ENCODE peak calls at places on chromosomes 16 and 17, in eight cellular contexts. Q, F, R, H, B, Y, X and J are unnamed samples.

GRCh38 chr16:79593074-79593531 is 7.4 kb downstream of the MAF start:
- DNase-seq in Q (no peak), F (no peak), R (no peak), H (no peak), B (no peak), Y (no peak), X (no peak), J (peak; percentile 33)

GRCh38 chr17:78839173-78839761 is 1.3 kb downstream of the USP36 start:
- DNase-seq in Q (peak; percentile 76), F (peak; percentile 52), R (peak; percentile 86), H (no peak), B (no peak), Y (no peak), X (no peak), J (peak; percentile 36)

GRCh38 chr16:76278976-76279375 is 1.8 kb downstream of the CNTNAP4 start:
- DNase-seq in Q (no peak), F (no peak), R (peak; percentile 5), H (no peak), B (no peak), Y (no peak), X (no peak), J (no peak)

GRCh38 chr17:33049781-33050414 is 58.3 kb downstream of the SPACA3 start:
- DNase-seq in Q (peak; percentile 23), F (peak; percentile 56), R (peak; percentile 44), H (peak; percentile 54), B (peak; percentile 44), Y (no peak), X (no peak), J (peak; percentile 70)

GRCh38 chr16:28012031-28012445 is 51.5 kb downstream of the GSG1L start:
- DNase-seq in Q (no peak), F (no peak), R (no peak), H (no peak), B (no peak), Y (no peak), X (no peak), J (no peak)

GRCh38 chr16:4200000-4200780 is 41.7 kb downstream of the SRL start:
- DNase-seq in Q (peak; percentile 50), F (peak; percentile 71), R (peak; percentile 57), H (peak; percentile 33), B (no peak), Y (no peak), X (no peak), J (peak; percentile 84)

GRCh38 chr17:64024215-64024654 is 3.8 kb upstream of the ICAM2 start:
- DNase-seq in Q (no peak), F (no peak), R (peak; percentile 35), H (no peak), B (no peak), Y (no peak), X (no peak), J (peak; percentile 30)

GRCh38 chr16:4909825-4910224 is 27.1 kb downstream of the PPL start:
- DNase-seq in Q (no peak), F (no peak), R (no peak), H (no peak), B (no peak), Y (no peak), X (no peak), J (no peak)

GRCh38 chr16:3731126-3731935 is 14.0 kb upstream of the TRAP1 start:
- DNase-seq in Q (no peak), F (no peak), R (no peak), H (no peak), B (no peak), Y (no peak), X (no peak), J (no peak)

GRCh38 chr17:43701318-43701743 is 39.6 kb upstream of the MEOX1 start:
- DNase-seq in Q (no peak), F (peak; percentile 78), R (no peak), H (peak; percentile 53), B (peak; percentile 70), Y (no peak), X (no peak), J (no peak)